ENCODE peak calls at places on chromosomes 12 and 14, in four cellular contexts. One of them, this sample, is unnamed.

GRCh38 chr12:67918441-67918840 is 70.8 kb upstream of the IFNG-AS1 start:
- DNase-seq in stimulated activated CD8-positive, alpha-beta memory T cell treated with anti-CD3 and anti-CD28 coated beads, Interleukin-4, amount 100 ng/mL, for 24 hours: no peak
- DNase-seq in left ventricle myocardium inferior: no peak
- DNase-seq in Calu3: no peak
- DNase-seq in this sample: no peak

GRCh38 chr14:54689928-54690327 is 123.0 kb downstream of the SAMD4A start:
- DNase-seq in Calu3: no peak
- DNase-seq in left ventricle myocardium inferior: no peak
- DNase-seq in stimulated activated CD8-positive, alpha-beta memory T cell treated with anti-CD3 and anti-CD28 coated beads, Interleukin-4, amount 100 ng/mL, for 24 hours: no peak
- DNase-seq in this sample: no peak

GRCh38 chr12:22627351-22627750 is 2.4 kb downstream of the ETNK1 start:
- DNase-seq in left ventricle myocardium inferior: no peak
- DNase-seq in Calu3: no peak
- DNase-seq in stimulated activated CD8-positive, alpha-beta memory T cell treated with anti-CD3 and anti-CD28 coated beads, Interleukin-4, amount 100 ng/mL, for 24 hours: no peak
- DNase-seq in this sample: no peak

GRCh38 chr12:86950043-86950838 is 694.0 kb upstream of the MGAT4C start:
- DNase-seq in stimulated activated CD8-positive, alpha-beta memory T cell treated with anti-CD3 and anti-CD28 coated beads, Interleukin-4, amount 100 ng/mL, for 24 hours: no peak
- DNase-seq in left ventricle myocardium inferior: no peak
- DNase-seq in Calu3: no peak
- DNase-seq in this sample: no peak

GRCh38 chr14:71190691-71191090 is 283.4 kb downstream of the PCNX1 start:
- DNase-seq in Calu3: no peak
- DNase-seq in stimulated activated CD8-positive, alpha-beta memory T cell treated with anti-CD3 and anti-CD28 coated beads, Interleukin-4, amount 100 ng/mL, for 24 hours: no peak
- DNase-seq in left ventricle myocardium inferior: no peak
- DNase-seq in this sample: no peak

GRCh38 chr14:64983439-64984310 is 3.0 kb upstream of the FNTB start:
- DNase-seq in Calu3: peak
- DNase-seq in stimulated activated CD8-positive, alpha-beta memory T cell treated with anti-CD3 and anti-CD28 coated beads, Interleukin-4, amount 100 ng/mL, for 24 hours: no peak
- DNase-seq in left ventricle myocardium inferior: no peak
- DNase-seq in this sample: no peak

GRCh38 chr12:63292476-63293228 is 141.7 kb upstream of the AVPR1A start:
- DNase-seq in Calu3: no peak
- DNase-seq in left ventricle myocardium inferior: no peak
- DNase-seq in stimulated activated CD8-positive, alpha-beta memory T cell treated with anti-CD3 and anti-CD28 coated beads, Interleukin-4, amount 100 ng/mL, for 24 hours: no peak
- DNase-seq in this sample: no peak

GRCh38 chr14:74988131-74988530 is 14.6 kb upstream of the EIF2B2 start:
- DNase-seq in left ventricle myocardium inferior: no peak
- DNase-seq in stimulated activated CD8-positive, alpha-beta memory T cell treated with anti-CD3 and anti-CD28 coated beads, Interleukin-4, amount 100 ng/mL, for 24 hours: no peak
- DNase-seq in Calu3: peak
- DNase-seq in this sample: no peak

GRCh38 chr12:47509398-47509851 is 196.4 kb downstream of the RPAP3 start:
- DNase-seq in left ventricle myocardium inferior: no peak
- DNase-seq in Calu3: no peak
- DNase-seq in stimulated activated CD8-positive, alpha-beta memory T cell treated with anti-CD3 and anti-CD28 coated beads, Interleukin-4, amount 100 ng/mL, for 24 hours: no peak
- DNase-seq in this sample: no peak

GRCh38 chr12:16407332-16407731 is 59.9 kb downstream of the MGST1 start:
- DNase-seq in left ventricle myocardium inferior: no peak
- DNase-seq in stimulated activated CD8-positive, alpha-beta memory T cell treated with anti-CD3 and anti-CD28 coated beads, Interleukin-4, amount 100 ng/mL, for 24 hours: no peak
- DNase-seq in Calu3: no peak
- DNase-seq in this sample: no peak

GRCh38 chr12:132148368-132149045 is 4.2 kb downstream of the NOC4L start:
- DNase-seq in stimulated activated CD8-positive, alpha-beta memory T cell treated with anti-CD3 and anti-CD28 coated beads, Interleukin-4, amount 100 ng/mL, for 24 hours: no peak
- DNase-seq in left ventricle myocardium inferior: peak
- DNase-seq in Calu3: no peak
- DNase-seq in this sample: no peak

GRCh38 chr12:120092531-120093335 is 23.8 kb downstream of the RAB35 start:
- DNase-seq in Calu3: no peak
- DNase-seq in stimulated activated CD8-positive, alpha-beta memory T cell treated with anti-CD3 and anti-CD28 coated beads, Interleukin-4, amount 100 ng/mL, for 24 hours: no peak
- DNase-seq in left ventricle myocardium inferior: no peak
- DNase-seq in this sample: no peak

GRCh38 chr12:1851126-1851791 is 30.9 kb downstream of the LRTM2 start:
- DNase-seq in Calu3: no peak
- DNase-seq in stimulated activated CD8-positive, alpha-beta memory T cell treated with anti-CD3 and anti-CD28 coated beads, Interleukin-4, amount 100 ng/mL, for 24 hours: no peak
- DNase-seq in left ventricle myocardium inferior: no peak
- DNase-seq in this sample: no peak

GRCh38 chr12:27193106-27193505 is 51.0 kb upstream of the STK38L start:
- DNase-seq in Calu3: no peak
- DNase-seq in stimulated activated CD8-positive, alpha-beta memory T cell treated with anti-CD3 and anti-CD28 coated beads, Interleukin-4, amount 100 ng/mL, for 24 hours: no peak
- DNase-seq in left ventricle myocardium inferior: no peak
- DNase-seq in this sample: no peak

GRCh38 chr12:93601591-93601990 is 29.1 kb downstream of the SOCS2 start:
- DNase-seq in Calu3: no peak
- DNase-seq in stimulated activated CD8-positive, alpha-beta memory T cell treated with anti-CD3 and anti-CD28 coated beads, Interleukin-4, amount 100 ng/mL, for 24 hours: no peak
- DNase-seq in left ventricle myocardium inferior: no peak
- DNase-seq in this sample: no peak

GRCh38 chr14:69989622-69990021 is 110.4 kb downstream of the SMOC1 start:
- DNase-seq in left ventricle myocardium inferior: no peak
- DNase-seq in stimulated activated CD8-positive, alpha-beta memory T cell treated with anti-CD3 and anti-CD28 coated beads, Interleukin-4, amount 100 ng/mL, for 24 hours: no peak
- DNase-seq in Calu3: no peak
- DNase-seq in this sample: no peak

GRCh38 chr12:120489018-120489417 is 6.9 kb upstream of the DYNLL1 start:
- DNase-seq in left ventricle myocardium inferior: no peak
- DNase-seq in stimulated activated CD8-positive, alpha-beta memory T cell treated with anti-CD3 and anti-CD28 coated beads, Interleukin-4, amount 100 ng/mL, for 24 hours: no peak
- DNase-seq in Calu3: no peak
- DNase-seq in this sample: no peak

GRCh38 chr12:108759914-108760313 is 28.6 kb upstream of the CORO1C start:
- DNase-seq in Calu3: no peak
- DNase-seq in stimulated activated CD8-positive, alpha-beta memory T cell treated with anti-CD3 and anti-CD28 coated beads, Interleukin-4, amount 100 ng/mL, for 24 hours: no peak
- DNase-seq in left ventricle myocardium inferior: no peak
- DNase-seq in this sample: no peak

GRCh38 chr14:105010106-105010505 is 10.8 kb downstream of the CDCA4 start:
- DNase-seq in left ventricle myocardium inferior: no peak
- DNase-seq in stimulated activated CD8-positive, alpha-beta memory T cell treated with anti-CD3 and anti-CD28 coated beads, Interleukin-4, amount 100 ng/mL, for 24 hours: no peak
- DNase-seq in Calu3: no peak
- DNase-seq in this sample: no peak

GRCh38 chr14:103727313-103728000 is 11.8 kb downstream of the ZFYVE21 start:
- DNase-seq in left ventricle myocardium inferior: no peak
- DNase-seq in stimulated activated CD8-positive, alpha-beta memory T cell treated with anti-CD3 and anti-CD28 coated beads, Interleukin-4, amount 100 ng/mL, for 24 hours: no peak
- DNase-seq in Calu3: no peak
- DNase-seq in this sample: peak

GRCh38 chr14:52067873-52068740 is 752 bp downstream of the NID2 start:
- DNase-seq in Calu3: peak
- DNase-seq in left ventricle myocardium inferior: peak
- DNase-seq in stimulated activated CD8-positive, alpha-beta memory T cell treated with anti-CD3 and anti-CD28 coated beads, Interleukin-4, amount 100 ng/mL, for 24 hours: no peak
- DNase-seq in this sample: no peak

GRCh38 chr12:106138646-106139421 is at the start of gene NUAK1:
- DNase-seq in stimulated activated CD8-positive, alpha-beta memory T cell treated with anti-CD3 and anti-CD28 coated beads, Interleukin-4, amount 100 ng/mL, for 24 hours: peak
- DNase-seq in left ventricle myocardium inferior: peak
- DNase-seq in Calu3: peak
- DNase-seq in this sample: peak

GRCh38 chr12:4505381-4505986 is 33.2 kb upstream of the RAD51AP1 start:
- DNase-seq in left ventricle myocardium inferior: no peak
- DNase-seq in Calu3: no peak
- DNase-seq in stimulated activated CD8-positive, alpha-beta memory T cell treated with anti-CD3 and anti-CD28 coated beads, Interleukin-4, amount 100 ng/mL, for 24 hours: no peak
- DNase-seq in this sample: no peak

GRCh38 chr12:122412851-122413433 is 9.5 kb downstream of the CLIP1 start:
- DNase-seq in Calu3: no peak
- DNase-seq in left ventricle myocardium inferior: no peak
- DNase-seq in stimulated activated CD8-positive, alpha-beta memory T cell treated with anti-CD3 and anti-CD28 coated beads, Interleukin-4, amount 100 ng/mL, for 24 hours: no peak
- DNase-seq in this sample: no peak

GRCh38 chr12:71772728-71773127 is 18.1 kb downstream of the RAB21 start:
- DNase-seq in Calu3: no peak
- DNase-seq in left ventricle myocardium inferior: no peak
- DNase-seq in stimulated activated CD8-positive, alpha-beta memory T cell treated with anti-CD3 and anti-CD28 coated beads, Interleukin-4, amount 100 ng/mL, for 24 hours: no peak
- DNase-seq in this sample: no peak

GRCh38 chr12:62703011-62703380 is 232.0 kb downstream of the PPM1H start:
- DNase-seq in Calu3: no peak
- DNase-seq in stimulated activated CD8-positive, alpha-beta memory T cell treated with anti-CD3 and anti-CD28 coated beads, Interleukin-4, amount 100 ng/mL, for 24 hours: no peak
- DNase-seq in left ventricle myocardium inferior: no peak
- DNase-seq in this sample: no peak

GRCh38 chr12:110349521-110350151 is 53.9 kb downstream of the ANAPC7 start:
- DNase-seq in stimulated activated CD8-positive, alpha-beta memory T cell treated with anti-CD3 and anti-CD28 coated beads, Interleukin-4, amount 100 ng/mL, for 24 hours: peak
- DNase-seq in Calu3: no peak
- DNase-seq in left ventricle myocardium inferior: no peak
- DNase-seq in this sample: no peak

GRCh38 chr14:56342419-56342901 is 224.2 kb downstream of the PELI2 start:
- DNase-seq in stimulated activated CD8-positive, alpha-beta memory T cell treated with anti-CD3 and anti-CD28 coated beads, Interleukin-4, amount 100 ng/mL, for 24 hours: no peak
- DNase-seq in left ventricle myocardium inferior: no peak
- DNase-seq in Calu3: no peak
- DNase-seq in this sample: no peak

GRCh38 chr12:113837059-113837458 is 129.1 kb downstream of the RBM19 start:
- DNase-seq in left ventricle myocardium inferior: no peak
- DNase-seq in stimulated activated CD8-positive, alpha-beta memory T cell treated with anti-CD3 and anti-CD28 coated beads, Interleukin-4, amount 100 ng/mL, for 24 hours: no peak
- DNase-seq in Calu3: no peak
- DNase-seq in this sample: no peak

GRCh38 chr12:90945070-90945649 is 9.8 kb downstream of the CCER1 start:
- DNase-seq in Calu3: no peak
- DNase-seq in stimulated activated CD8-positive, alpha-beta memory T cell treated with anti-CD3 and anti-CD28 coated beads, Interleukin-4, amount 100 ng/mL, for 24 hours: no peak
- DNase-seq in left ventricle myocardium inferior: no peak
- DNase-seq in this sample: no peak

GRCh38 chr12:53071591-53072551 is 7.3 kb downstream of the SPRYD3 start:
- DNase-seq in stimulated activated CD8-positive, alpha-beta memory T cell treated with anti-CD3 and anti-CD28 coated beads, Interleukin-4, amount 100 ng/mL, for 24 hours: no peak
- DNase-seq in Calu3: no peak
- DNase-seq in left ventricle myocardium inferior: peak
- DNase-seq in this sample: no peak

GRCh38 chr12:113065126-113066007 is 8.8 kb downstream of the DTX1 start:
- DNase-seq in left ventricle myocardium inferior: no peak
- DNase-seq in Calu3: peak
- DNase-seq in stimulated activated CD8-positive, alpha-beta memory T cell treated with anti-CD3 and anti-CD28 coated beads, Interleukin-4, amount 100 ng/mL, for 24 hours: no peak
- DNase-seq in this sample: no peak

GRCh38 chr12:71195338-71195896 is 37.6 kb upstream of the TSPAN8 start:
- DNase-seq in Calu3: peak
- DNase-seq in left ventricle myocardium inferior: no peak
- DNase-seq in stimulated activated CD8-positive, alpha-beta memory T cell treated with anti-CD3 and anti-CD28 coated beads, Interleukin-4, amount 100 ng/mL, for 24 hours: no peak
- DNase-seq in this sample: no peak

GRCh38 chr14:36973806-36974442 is 198.5 kb downstream of the SLC25A21 start:
- DNase-seq in left ventricle myocardium inferior: no peak
- DNase-seq in Calu3: no peak
- DNase-seq in stimulated activated CD8-positive, alpha-beta memory T cell treated with anti-CD3 and anti-CD28 coated beads, Interleukin-4, amount 100 ng/mL, for 24 hours: no peak
- DNase-seq in this sample: no peak

This sample was measured in lower lobe of right lung.